ENCODE peak calls at places on chromosome 6, in six cellular contexts. T is A549, O is mammary epithelial cell, H is left ventricle myocardium inferior, F is neuronal stem cell, S is WERI-Rb-1. I is an unnamed sample.

GRCh38 chr6:3205913-3206312 is 21.5 kb downstream of the TUBB2B start:
- DNase-seq in O (peak; percentile 96), H (no peak), F (no peak), S (no peak), T (no peak), I (peak; percentile 89)

GRCh38 chr6:148548065-148548748 is 198.6 kb upstream of the UST start:
- DNase-seq in F (no peak), H (peak; percentile 53), T (no peak), O (no peak), S (no peak), I (no peak)

GRCh38 chr6:7787137-7787575 is 61.3 kb downstream of the BMP6 start:
- DNase-seq in O (peak; percentile 24), H (no peak), F (no peak), S (no peak), T (no peak), I (no peak)

GRCh38 chr6:54847799-54848597 is 1.4 kb downstream of the FAM83B start:
- DNase-seq in F (no peak), S (no peak), T (no peak), O (peak; percentile 95), H (no peak), I (peak; percentile 86)

GRCh38 chr6:143691155-143691554 is 13.4 kb downstream of the PHACTR2 start:
- DNase-seq in T (no peak), O (no peak), F (no peak), H (no peak), S (no peak), I (no peak)

GRCh38 chr6:152462716-152463115 is 174.4 kb downstream of the SYNE1 start:
- DNase-seq in O (no peak), F (no peak), T (no peak), H (no peak), S (no peak), I (no peak)

GRCh38 chr6:107383705-107384104 is 75.7 kb downstream of the PDSS2 start:
- DNase-seq in O (no peak), F (no peak), H (no peak), S (no peak), T (no peak), I (no peak)

GRCh38 chr6:88662653-88663174 is 300.7 kb downstream of the RNGTT start:
- DNase-seq in T (no peak), H (no peak), F (no peak), S (no peak), O (no peak), I (no peak)

GRCh38 chr6:127570739-127571389 is 6.1 kb upstream of the C6orf58 start:
- DNase-seq in F (no peak), S (no peak), H (no peak), T (no peak), O (peak; percentile 61), I (no peak)

GRCh38 chr6:47094351-47094925 is 52.3 kb upstream of the ADGRF1 start:
- DNase-seq in H (no peak), F (no peak), S (no peak), T (no peak), O (peak; percentile 89), I (no peak)

GRCh38 chr6:151225919-151226318 is 13.8 kb upstream of the AKAP12 start:
- DNase-seq in F (no peak), H (no peak), O (no peak), S (no peak), T (no peak), I (no peak)

GRCh38 chr6:35754452-35755321 is 17.9 kb downstream of the ARMC12 start:
- DNase-seq in F (no peak), T (no peak), O (no peak), S (no peak), H (no peak), I (peak; percentile 34)

GRCh38 chr6:53906103-53906502 is 111.3 kb downstream of the LRRC1 start:
- DNase-seq in S (no peak), T (no peak), F (no peak), H (no peak), O (no peak), I (no peak)

GRCh38 chr6:12555267-12555666 is 161.3 kb upstream of the PHACTR1 start:
- DNase-seq in S (no peak), F (no peak), T (no peak), O (peak; percentile 23), H (no peak), I (no peak)

GRCh38 chr6:136503303-136503702 is 46.9 kb downstream of the MAP7 start:
- DNase-seq in S (peak; percentile 47), F (no peak), T (no peak), H (no peak), O (no peak), I (no peak)

GRCh38 chr6:127328043-127328442 is 15.4 kb downstream of the ECHDC1 start:
- DNase-seq in H (no peak), T (no peak), O (peak; percentile 17), S (no peak), F (no peak), I (no peak)

GRCh38 chr6:39416728-39417127 is 94.2 kb upstream of the KCNK16 start:
- DNase-seq in F (no peak), S (no peak), T (peak; percentile 6), H (no peak), O (peak; percentile 32), I (peak; percentile 77)

GRCh38 chr6:112503210-112503609 is 156.1 kb downstream of the RFPL4B start:
- DNase-seq in H (no peak), F (peak; percentile 78), O (no peak), T (no peak), S (no peak), I (no peak)

GRCh38 chr6:158565122-158565429 is 5.2 kb downstream of the TMEM181 start:
- DNase-seq in H (no peak), O (no peak), T (no peak), S (no peak), F (no peak), I (no peak)

GRCh38 chr6:79048611-79049010 is 29.4 kb downstream of the PHIP start:
- DNase-seq in O (peak; percentile 12), S (peak; percentile 20), F (no peak), T (peak; percentile 5), H (no peak), I (no peak)

GRCh38 chr6:52663120-52663934 is 7.6 kb upstream of the TMEM14A start:
- DNase-seq in T (peak; percentile 49), F (peak; percentile 70), H (no peak), O (peak; percentile 52), S (peak; percentile 55), I (no peak)

GRCh38 chr6:27767851-27768250 is 144.3 kb downstream of the OR2B2 start:
- DNase-seq in F (no peak), O (no peak), T (no peak), H (no peak), S (no peak), I (no peak)

GRCh38 chr6:71766796-71767195 is 119.6 kb upstream of the RIMS1 start:
- DNase-seq in S (no peak), T (no peak), O (no peak), H (no peak), F (no peak), I (no peak)
- H3K27ac ChIP-seq in S (no peak overlapping the region), T (no peak overlapping the region), O (no peak overlapping the region), H (no peak overlapping the region), F (no peak overlapping the region), I (no peak overlapping the region)

DNA sequence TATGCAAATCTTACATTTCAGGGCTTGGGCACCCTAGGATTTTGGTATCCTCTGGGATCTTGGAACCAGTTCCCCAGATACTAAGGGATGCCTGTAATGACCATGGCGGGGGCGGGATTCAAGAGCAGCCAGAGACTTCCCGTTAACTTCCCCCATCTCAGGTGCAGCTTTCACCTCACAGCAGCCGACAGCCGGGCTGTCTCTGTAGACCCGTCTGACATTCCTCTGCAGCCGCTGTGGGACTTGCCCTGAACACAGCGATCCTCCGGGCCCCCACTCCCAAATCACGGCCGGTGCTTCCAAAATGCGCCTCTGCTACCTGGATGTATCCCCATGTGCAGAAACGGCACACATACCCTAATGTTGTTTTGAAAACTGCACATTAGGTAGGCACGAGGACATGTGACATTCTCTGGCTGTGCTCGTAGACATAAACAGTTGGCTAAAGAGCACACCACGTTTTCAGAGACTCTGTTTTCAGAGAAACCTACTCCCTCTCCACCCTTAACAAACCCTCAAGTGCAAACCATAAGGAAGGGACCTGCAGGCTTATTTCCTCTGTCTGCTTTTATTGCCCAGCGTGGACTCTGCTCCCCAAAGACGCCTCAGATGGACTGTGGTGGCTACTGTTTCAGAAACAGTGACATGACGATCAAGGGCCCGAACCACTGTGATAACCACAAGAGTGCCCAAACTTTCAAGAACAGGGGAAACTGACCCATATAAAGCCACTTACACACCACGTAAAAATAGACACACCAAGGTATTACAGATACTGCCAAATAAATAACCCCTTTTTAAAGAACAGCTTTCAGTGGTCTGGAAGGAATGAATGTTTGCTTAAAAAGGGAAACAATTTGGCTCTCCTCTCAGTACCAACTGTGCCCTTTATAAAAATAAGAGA is 72.9 kb upstream of the FOXC1 start:
- DNase-seq in S (no peak), T (no peak), H (no peak), O (no peak), F (no peak), I (no peak)
- H3K27ac ChIP-seq in S (no peak overlapping the region), T (no peak overlapping the region), H (no peak overlapping the region), O (no peak overlapping the region), F (no peak overlapping the region), I (no peak overlapping the region)

GRCh38 chr6:6660339-6661045 is 72.0 kb downstream of the LY86 start:
- DNase-seq in O (no peak), F (no peak), S (no peak), H (no peak), T (no peak), I (no peak)
- H3K27ac ChIP-seq in O (no peak overlapping the region), F (no peak overlapping the region), S (no peak overlapping the region), H (peak overlapping the region; percentile 81), T (no peak overlapping the region), I (no peak overlapping the region)

GRCh38 chr6:9761220-9761619 is 653.7 kb downstream of the TFAP2A start:
- DNase-seq in S (no peak), T (no peak), O (no peak), H (no peak), F (no peak), I (no peak)

DNA sequence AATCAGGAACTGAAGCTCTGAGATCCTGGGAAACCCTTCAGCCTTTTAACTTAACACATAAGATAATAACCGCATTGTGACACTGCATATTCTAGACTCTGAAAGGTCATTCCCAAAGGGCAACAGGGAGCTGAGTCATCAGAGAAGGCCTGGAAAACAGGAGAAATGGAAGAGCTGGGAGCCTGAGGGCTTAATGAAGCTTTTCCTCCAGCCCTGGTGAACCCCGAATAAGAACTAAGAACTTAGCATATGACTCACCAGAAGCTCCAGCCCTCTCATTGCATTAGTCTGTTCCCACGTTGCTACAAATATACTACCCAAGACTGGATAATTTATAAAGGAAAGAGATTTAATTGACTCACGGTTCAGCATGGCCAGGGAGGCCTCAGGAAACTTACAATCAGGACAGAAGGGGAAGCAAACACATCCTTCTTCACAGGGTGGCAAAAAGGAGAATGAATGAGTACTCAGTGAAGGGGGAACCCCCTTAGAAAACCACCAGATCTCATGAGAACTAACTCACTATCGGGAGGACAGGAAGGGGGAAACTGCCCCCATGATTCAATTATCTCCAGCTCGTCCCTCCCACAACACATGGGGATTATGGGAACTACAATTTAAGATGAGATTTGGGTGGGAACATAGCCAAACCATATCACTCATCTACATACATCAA is 648.5 kb downstream of the TFAP2A start:
- DNase-seq in O (peak; percentile 56), F (no peak), T (peak; percentile 5), H (no peak), S (no peak), I (no peak)
- H3K27ac ChIP-seq in O (no peak overlapping the region), F (no peak overlapping the region), T (peak overlapping the region; percentile 72), H (no peak overlapping the region), S (peak overlapping the region; percentile 48), I (no peak overlapping the region)

GRCh38 chr6:18183736-18184135 is 28.5 kb downstream of the KDM1B start:
- DNase-seq in S (no peak), H (no peak), O (no peak), T (no peak), F (no peak), I (no peak)
- H3K27ac ChIP-seq in S (no peak overlapping the region), H (no peak overlapping the region), O (no peak overlapping the region), T (no peak overlapping the region), F (no peak overlapping the region), I (no peak overlapping the region)